ENCODE peak calls at places on chromosomes 11 and 22, in four cellular contexts. One of them, this sample, is unnamed.

GRCh38 chr22:44360686-44361381 is 48.1 kb upstream of the SHISAL1 start:
- DNase-seq in hypothalamus: no peak
- DNase-seq in head of caudate nucleus: no peak
- DNase-seq in Peyer's patch: no peak
- DNase-seq in this sample: no peak

GRCh38 chr11:14413307-14414072 is 54.5 kb upstream of the RRAS2 start:
- DNase-seq in hypothalamus: no peak
- DNase-seq in head of caudate nucleus: no peak
- DNase-seq in Peyer's patch: no peak
- DNase-seq in this sample: no peak

GRCh38 chr22:20638143-20638870 is 130.9 kb downstream of the MED15 start:
- DNase-seq in head of caudate nucleus: no peak
- DNase-seq in Peyer's patch: no peak
- DNase-seq in hypothalamus: no peak
- DNase-seq in this sample: peak

GRCh38 chr11:117690484-117691205 is 106.4 kb downstream of the DSCAML1 start:
- DNase-seq in hypothalamus: no peak
- DNase-seq in Peyer's patch: no peak
- DNase-seq in head of caudate nucleus: no peak
- DNase-seq in this sample: no peak

GRCh38 chr11:116123739-116124138 is 619.5 kb upstream of the CADM1 start:
- DNase-seq in Peyer's patch: no peak
- DNase-seq in head of caudate nucleus: no peak
- DNase-seq in hypothalamus: no peak
- DNase-seq in this sample: no peak

GRCh38 chr11:77819921-77820564 is 479 bp downstream of the RSF1 start:
- DNase-seq in Peyer's patch: peak
- DNase-seq in hypothalamus: peak
- DNase-seq in head of caudate nucleus: peak
- DNase-seq in this sample: peak

GRCh38 chr11:100220801-100221200 is 466.3 kb upstream of the ARHGAP42 start:
- DNase-seq in head of caudate nucleus: no peak
- DNase-seq in hypothalamus: no peak
- DNase-seq in Peyer's patch: no peak
- DNase-seq in this sample: no peak

GRCh38 chr22:38873469-38874411 is 1.7 kb upstream of the CBX6 start:
- DNase-seq in head of caudate nucleus: no peak
- DNase-seq in hypothalamus: no peak
- DNase-seq in Peyer's patch: peak
- DNase-seq in this sample: peak

GRCh38 chr22:28882878-28883656 is at the start of gene ZNRF3:
- DNase-seq in head of caudate nucleus: peak
- DNase-seq in Peyer's patch: peak
- DNase-seq in hypothalamus: peak
- DNase-seq in this sample: peak

GRCh38 chr11:2780850-2781412 is 81.1 kb upstream of the KCNQ1OT1 start:
- DNase-seq in hypothalamus: no peak
- DNase-seq in head of caudate nucleus: no peak
- DNase-seq in Peyer's patch: no peak
- DNase-seq in this sample: peak

GRCh38 chr11:96524475-96524874 is 134.7 kb downstream of the JRKL start:
- DNase-seq in hypothalamus: no peak
- DNase-seq in Peyer's patch: no peak
- DNase-seq in head of caudate nucleus: no peak
- DNase-seq in this sample: no peak

This sample was measured in cardiac septum.